ENCODE peak calls at places on chromosomes 11 and 22, in ten cellular contexts. U is lower leg skin, C is body of pancreas, X is esophagus squamous epithelium, P is stomach, T is A549, O is GM12891, Y is gastrocnemius medialis, R is suprapubic skin, E is tibial nerve. V is an unnamed sample.

GRCh38 chr11:27414644-27415043 is 51.6 kb upstream of the CCDC34 start:
- DNase-seq in C (no peak), R (no peak), X (no peak), E (no peak), P (no peak), T (no peak), Y (no peak), O (no peak), U (no peak), V (no peak)

GRCh38 chr22:47059701-47060161 is 297.3 kb downstream of the TBC1D22A start:
- DNase-seq in U (no peak), P (no peak), E (no peak), X (no peak), Y (no peak), C (no peak), O (peak), T (no peak), R (no peak), V (peak)

GRCh38 chr22:39266398-39267030 is 21.7 kb upstream of the PDGFB start:
- DNase-seq in C (peak), X (no peak), T (no peak), U (no peak), E (no peak), P (no peak), Y (no peak), O (peak), R (no peak), V (no peak)

GRCh38 chr11:108117746-108118371 is 3.5 kb upstream of the ACAT1 start:
- DNase-seq in T (peak), O (no peak), U (no peak), X (no peak), R (no peak), Y (no peak), C (no peak), E (no peak), P (no peak), V (no peak)

GRCh38 chr11:72231396-72232259 is 7.1 kb downstream of the INPPL1 start:
- DNase-seq in P (no peak), C (no peak), E (no peak), X (no peak), O (no peak), R (peak), Y (no peak), U (no peak), T (no peak), V (no peak)

GRCh38 chr11:118339281-118340045 is 3.0 kb downstream of the CD3D start:
- DNase-seq in X (no peak), C (no peak), P (no peak), E (no peak), U (no peak), Y (no peak), T (no peak), O (no peak), R (no peak), V (no peak)

GRCh38 chr11:108545909-108546501 is 47.6 kb downstream of the EXPH5 start:
- DNase-seq in C (no peak), E (no peak), T (no peak), X (no peak), R (no peak), U (no peak), P (no peak), O (no peak), Y (no peak), V (no peak)

GRCh38 chr11:84965484-84965883 is 661.7 kb downstream of the DLG2 start:
- DNase-seq in P (no peak), O (no peak), R (no peak), X (no peak), U (no peak), E (no peak), Y (no peak), T (no peak), C (no peak), V (no peak)

GRCh38 chr11:110645253-110645652 is 67.0 kb downstream of the ARHGAP20 start:
- DNase-seq in X (no peak), R (no peak), E (no peak), O (no peak), P (no peak), C (no peak), U (no peak), T (no peak), Y (no peak), V (no peak)

GRCh38 chr22:30889268-30889995 is 79.1 kb downstream of the MORC2 start:
- DNase-seq in O (no peak), U (no peak), T (no peak), P (no peak), R (peak), X (no peak), Y (no peak), C (no peak), E (no peak), V (no peak)

GRCh38 chr11:45212566-45213315 is 66.3 kb downstream of the PRDM11 start:
- DNase-seq in P (no peak), T (peak), Y (no peak), U (no peak), R (no peak), E (no peak), O (no peak), C (no peak), X (no peak), V (no peak)

GRCh38 chr22:22487059-22487458 is 21.5 kb downstream of the ZNF280B start:
- DNase-seq in P (no peak), E (no peak), R (no peak), X (no peak), O (no peak), U (no peak), T (no peak), C (no peak), Y (no peak), V (no peak)

GRCh38 chr11:61331636-61332035 is 1.3 kb downstream of the DDB1 start:
- DNase-seq in X (no peak), P (no peak), T (no peak), R (no peak), O (no peak), E (no peak), Y (no peak), C (no peak), U (no peak), V (no peak)

GRCh38 chr11:130159657-130160459 is at the start of gene ST14:
- DNase-seq in E (no peak), U (peak), X (no peak), T (no peak), C (peak), O (no peak), R (no peak), Y (no peak), P (peak), V (no peak)
- TF ChIP-seq POLR2A in E (no peak), U (no peak), X (peak), T (no peak), C (peak), O (no peak), R (no peak), Y (no peak), P (no peak), V (no peak)

DNA sequence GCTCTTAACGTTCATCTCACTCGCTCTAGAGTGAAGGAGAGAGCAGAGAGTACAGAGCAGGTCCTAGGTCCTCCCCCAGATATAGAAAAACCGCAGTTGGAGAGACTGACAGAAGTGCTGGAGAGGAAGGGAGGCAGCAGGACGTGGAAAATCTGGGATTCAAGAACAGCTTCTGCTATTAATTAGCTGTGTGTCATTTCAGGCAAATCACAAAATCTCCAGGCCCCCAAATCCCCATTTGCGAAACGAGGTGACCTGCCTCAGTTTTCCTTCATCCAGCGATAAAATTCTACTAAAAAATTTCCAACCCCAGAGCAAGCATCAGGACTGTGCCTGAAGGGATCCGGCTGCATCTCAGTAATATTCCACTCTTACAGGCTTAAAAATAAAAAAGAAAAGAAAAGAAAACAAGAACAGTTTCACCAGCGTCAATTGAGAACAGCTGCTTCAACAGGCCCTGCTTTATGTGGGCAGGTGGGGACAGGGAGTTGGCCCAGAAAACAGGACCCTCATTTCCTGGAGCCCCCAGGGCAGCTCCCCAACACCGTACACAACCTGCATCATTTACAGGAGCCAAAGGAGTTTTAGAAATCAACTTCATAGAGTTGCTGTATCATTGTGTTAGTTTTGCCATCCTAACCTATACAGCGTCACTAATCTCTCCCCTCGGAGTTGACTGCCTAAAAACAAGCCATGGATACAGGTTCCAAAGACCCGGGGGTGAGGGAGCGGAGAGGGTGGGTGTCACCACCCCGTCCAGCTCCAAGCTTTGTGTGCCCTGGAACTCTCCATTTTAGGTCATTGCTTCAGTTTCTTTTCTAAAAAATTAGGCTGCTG is 2.3 kb upstream of the MALAT1 start:
- DNase-seq in O (no peak), U (no peak), C (no peak), X (no peak), P (no peak), Y (peak), T (no peak), R (peak), E (no peak), V (no peak)
- TF ChIP-seq POLR2A in O (no peak), U (no peak), C (no peak), X (peak), P (no peak), Y (peak), T (peak), R (peak), E (no peak), V (no peak)

GRCh38 chr22:41862530-41863266 is 29.8 kb downstream of the SREBF2 start:
- DNase-seq in O (no peak), P (no peak), U (no peak), E (no peak), X (no peak), Y (no peak), R (no peak), T (no peak), C (no peak), V (no peak)
- TF ChIP-seq POLR2A in O (no peak), P (no peak), U (no peak), E (no peak), X (no peak), Y (no peak), R (no peak), T (no peak), C (no peak), V (no peak)

DNA sequence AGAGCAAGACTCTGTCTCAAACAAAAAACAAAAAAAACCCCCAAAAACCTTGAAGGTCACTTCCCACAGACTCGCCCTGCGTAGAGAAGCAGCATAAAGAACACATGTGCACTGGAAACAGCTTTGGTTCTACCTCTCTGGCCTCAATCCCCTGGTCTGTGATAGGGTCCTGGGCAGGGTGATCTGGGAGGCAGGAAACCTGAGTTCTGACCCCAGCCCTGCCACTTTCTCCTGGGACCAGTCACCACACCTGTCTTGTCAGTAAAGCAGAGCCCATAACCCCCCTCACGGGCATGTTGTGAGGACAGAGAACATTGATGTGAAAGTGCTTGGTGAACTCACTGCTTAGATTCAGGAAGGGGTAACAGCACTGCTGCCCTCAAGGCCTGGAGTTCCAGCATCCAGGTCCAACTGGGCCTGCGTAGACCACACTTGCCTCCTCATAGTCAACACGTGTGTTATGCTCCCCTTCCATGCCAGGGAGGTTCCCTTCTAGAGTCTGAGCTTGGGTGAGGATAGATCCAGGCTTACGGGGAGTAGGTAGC is 11.4 kb downstream of the UCP2 start:
- DNase-seq in E (no peak), C (no peak), R (no peak), P (no peak), Y (no peak), O (no peak), X (no peak), T (no peak), U (no peak), V (no peak)
- TF ChIP-seq POLR2A in E (no peak), C (peak), R (no peak), P (no peak), Y (no peak), O (peak), X (no peak), T (no peak), U (no peak), V (no peak)

DNA sequence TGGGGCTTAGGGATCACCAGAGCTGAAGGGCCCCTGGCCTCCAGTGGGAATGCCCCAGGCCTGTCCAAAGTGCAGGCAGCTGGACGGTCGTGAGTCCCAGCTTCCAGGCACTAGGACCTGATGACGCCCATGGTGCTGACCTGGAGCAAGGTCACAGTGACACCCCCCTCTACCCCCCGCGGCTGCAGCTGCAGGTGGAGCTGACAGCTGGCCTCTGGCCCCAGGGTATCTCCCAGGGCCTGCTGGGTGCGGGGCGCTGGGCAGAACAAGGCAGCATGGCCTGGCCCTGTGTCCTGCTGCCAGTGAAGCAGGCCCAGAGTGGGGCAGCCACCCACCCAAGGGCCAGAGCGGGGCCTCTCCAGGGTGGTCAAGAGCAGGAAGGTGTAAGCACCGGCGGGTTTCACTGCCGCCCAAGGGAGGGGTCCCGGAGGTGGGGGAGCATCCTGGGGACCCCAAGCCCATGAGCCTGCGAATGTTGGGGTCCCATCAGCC is 553 bp upstream of the TCIRG1 start:
- DNase-seq in T (no peak), Y (peak), P (no peak), U (no peak), R (no peak), C (peak), E (no peak), O (no peak), X (no peak), V (no peak)
- TF ChIP-seq POLR2A in T (no peak), Y (no peak), P (no peak), U (no peak), R (no peak), C (no peak), E (no peak), O (no peak), X (no peak), V (no peak)

GRCh38 chr11:34620820-34621792 is at the start of gene EHF:
- DNase-seq in P (peak), X (no peak), O (no peak), E (no peak), R (no peak), U (no peak), Y (no peak), C (peak), T (no peak), V (no peak)
- TF ChIP-seq POLR2A in P (peak), X (peak), O (no peak), E (no peak), R (no peak), U (no peak), Y (no peak), C (peak), T (no peak), V (no peak)

GRCh38 chr11:78415338-78415737 is 2.3 kb downstream of the GAB2 start:
- DNase-seq in U (no peak), X (no peak), T (no peak), R (no peak), P (no peak), O (no peak), Y (no peak), C (no peak), E (no peak), V (no peak)

GRCh38 chr11:78417888-78418583 is 416 bp upstream of the GAB2 start:
- DNase-seq in C (peak), O (peak), R (peak), T (peak), U (peak), E (peak), P (peak), X (peak), Y (peak), V (peak)

GRCh38 chr11:78416285-78417174 is 1.1 kb downstream of the GAB2 start:
- DNase-seq in T (peak), O (peak), C (peak), Y (peak), X (peak), P (peak), E (peak), R (peak), U (peak), V (peak)

GRCh38 chr11:78418584-78419211 is 1.1 kb upstream of the GAB2 start:
- DNase-seq in U (no peak), R (no peak), P (no peak), T (no peak), C (no peak), X (no peak), Y (no peak), O (no peak), E (no peak), V (no peak)

DNA sequence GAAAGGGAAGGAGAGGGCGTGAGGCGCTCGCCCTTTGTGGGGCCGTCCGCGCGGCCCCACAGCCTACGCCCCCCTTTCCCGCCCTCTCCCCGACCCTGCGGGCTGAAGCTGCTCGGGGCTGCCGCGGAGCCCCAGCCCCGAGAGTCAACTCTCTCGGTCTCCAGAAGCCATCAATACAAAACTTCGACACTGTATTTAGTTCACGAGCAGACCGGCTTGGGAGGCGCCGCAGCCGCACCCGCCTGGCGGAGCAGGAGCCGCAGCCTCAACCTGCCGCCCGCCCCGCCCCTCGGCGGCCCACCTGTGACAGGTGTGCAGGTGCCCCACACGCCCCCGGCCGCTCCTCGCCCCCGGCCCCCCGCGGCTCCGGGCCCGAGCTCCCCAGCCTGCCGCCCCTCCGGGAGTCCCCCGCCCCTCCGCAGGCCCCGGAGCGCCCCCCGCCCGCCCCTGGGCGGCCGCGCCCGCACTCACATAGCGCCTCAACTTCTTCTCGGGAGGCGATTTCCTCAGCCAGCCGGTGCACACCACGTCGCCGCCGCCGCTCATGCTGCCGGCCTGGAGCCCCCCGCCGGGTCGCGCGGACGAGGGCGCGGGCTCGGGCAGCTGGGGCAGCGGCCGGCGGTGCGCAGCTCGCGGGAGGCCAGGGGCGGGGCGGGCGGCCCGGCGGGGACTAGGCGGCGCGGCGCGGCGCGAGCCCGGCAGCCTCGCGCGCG is at the start of gene GAB2:
- DNase-seq in U (no peak), Y (no peak), R (peak), T (no peak), O (no peak), C (peak), X (no peak), P (peak), E (no peak), V (no peak)
- TF ChIP-seq POLR2A in U (no peak), Y (no peak), R (no peak), T (no peak), O (no peak), C (peak), X (peak), P (peak), E (peak), V (peak)

GRCh38 chr11:9277176-9277575 is 12.0 kb upstream of the DENND5A start:
- DNase-seq in C (no peak), T (no peak), O (no peak), X (no peak), R (no peak), P (no peak), U (no peak), E (no peak), Y (no peak), V (no peak)

GRCh38 chr11:9285850-9286587 is 20.9 kb upstream of the DENND5A start:
- DNase-seq in Y (no peak), X (no peak), R (no peak), T (no peak), U (no peak), E (no peak), P (no peak), O (no peak), C (no peak), V (no peak)

GRCh38 chr11:9276571-9276970 is 11.4 kb upstream of the DENND5A start:
- DNase-seq in T (peak), R (no peak), C (no peak), U (no peak), X (no peak), Y (no peak), O (no peak), E (no peak), P (no peak), V (no peak)

GRCh38 chr11:9280655-9281301 is 15.6 kb upstream of the DENND5A start:
- DNase-seq in Y (no peak), P (peak), U (no peak), O (no peak), C (peak), T (no peak), E (no peak), R (no peak), X (no peak), V (no peak)
- TF ChIP-seq POLR2A in Y (no peak), P (no peak), U (no peak), O (no peak), C (no peak), T (no peak), E (no peak), R (no peak), X (no peak), V (no peak)

GRCh38 chr22:23649071-23649501 is 17.0 kb upstream of the DRICH1 start:
- DNase-seq in C (no peak), O (no peak), T (no peak), P (no peak), X (no peak), E (no peak), U (no peak), R (no peak), Y (no peak), V (no peak)
- TF ChIP-seq POLR2A in C (no peak), O (no peak), T (no peak), P (no peak), X (no peak), E (no peak), U (no peak), R (no peak), Y (no peak), V (no peak)